ENCODE peak calls at places on chromosomes 11 and 22, in five cellular contexts. N is tibial nerve, H is H9, J is cardiac muscle cell, X is nephron progenitor cell. A is an unnamed sample.

GRCh38 chr11:130070829-130071205 is 1.1 kb downstream of the APLP2 start:
- DNase-seq in N (no peak), H (no peak), J (peak), X (peak), A (no peak)

GRCh38 chr11:61739966-61740365 is 12.5 kb upstream of the MYRF start:
- DNase-seq in N (no peak), H (no peak), J (no peak), X (no peak), A (no peak)

GRCh38 chr11:132490976-132491375 is 1041.3 kb downstream of the OPCML start:
- DNase-seq in N (no peak), H (no peak), J (peak), X (no peak), A (no peak)

GRCh38 chr22:19610518-19611253 is 86.5 kb upstream of the CLDN5 start:
- DNase-seq in N (no peak), H (peak), J (no peak), X (no peak), A (no peak)

GRCh38 chr11:58905716-58906547 is 33.4 kb upstream of the GLYATL1 start:
- DNase-seq in N (peak), H (peak), J (peak), X (peak), A (peak)

GRCh38 chr11:130166457-130166784 is 6.8 kb downstream of the ST14 start:
- DNase-seq in N (no peak), H (no peak), J (peak), X (no peak), A (no peak)

GRCh38 chr11:123480290-123480815 is 50.3 kb downstream of the GRAMD1B start:
- DNase-seq in N (no peak), H (no peak), J (no peak), X (no peak), A (no peak)

GRCh38 chr11:1837171-1838076 is 1.4 kb upstream of the TNNI2 start:
- DNase-seq in N (peak), H (peak), J (peak), X (peak), A (peak)

GRCh38 chr11:2551131-2551530 is 106.3 kb downstream of the KCNQ1 start:
- DNase-seq in N (no peak), H (no peak), J (no peak), X (no peak), A (no peak)

GRCh38 chr11:2898366-2899079 is 12.9 kb upstream of the CDKN1C start:
- DNase-seq in N (peak), H (no peak), J (peak), X (no peak), A (no peak)

GRCh38 chr11:2077061-2077802 is 62.0 kb downstream of the IGF2 start:
- DNase-seq in N (no peak), H (no peak), J (peak), X (no peak), A (no peak)

GRCh38 chr11:76149713-76150112 is 56.6 kb downstream of the WNT11 start:
- DNase-seq in N (no peak), H (no peak), J (no peak), X (no peak), A (no peak)

GRCh38 chr11:105852427-105852826 is 169.6 kb downstream of the MSANTD4 start:
- DNase-seq in N (no peak), H (no peak), J (no peak), X (no peak), A (no peak)

GRCh38 chr11:22875869-22876473 is 15.7 kb upstream of the CCDC179 start:
- DNase-seq in N (peak), H (peak), J (peak), X (peak), A (peak)

GRCh38 chr11:114116357-114116756 is 56.8 kb downstream of the ZBTB16 start:
- DNase-seq in N (no peak), H (no peak), J (no peak), X (no peak), A (no peak)

GRCh38 chr11:2002807-2003206 is 5.2 kb upstream of the H19 start:
- DNase-seq in N (no peak), H (no peak), J (no peak), X (no peak), A (no peak)

GRCh38 chr11:123065634-123066033 is 3.7 kb upstream of the HSPA8 start:
- DNase-seq in N (no peak), H (no peak), J (peak), X (no peak), A (no peak)

GRCh38 chr22:47129902-47130301 is 367.5 kb downstream of the TBC1D22A start:
- DNase-seq in N (no peak), H (no peak), J (no peak), X (no peak), A (peak)

GRCh38 chr11:2734181-2735052 is 34.6 kb upstream of the KCNQ1OT1 start:
- DNase-seq in N (no peak), H (no peak), J (no peak), X (no peak), A (no peak)

GRCh38 chr22:46744581-46744980 is 6.5 kb upstream of the CERK start:
- DNase-seq in N (no peak), H (no peak), J (no peak), X (no peak), A (no peak)

GRCh38 chr22:44710474-44711235 is 8.7 kb downstream of the PRR5 start:
- DNase-seq in N (no peak), H (no peak), J (no peak), X (no peak), A (no peak)

GRCh38 chr22:19149047-19149883 is 827 bp downstream of the GSC2 start:
- DNase-seq in N (no peak), H (peak), J (peak), X (peak), A (peak)

GRCh38 chr22:44179989-44180705 is 578 bp upstream of the PARVG start:
- DNase-seq in N (no peak), H (no peak), J (no peak), X (no peak), A (no peak)

GRCh38 chr22:43482310-43482625 is 70.5 kb downstream of the MPPED1 start:
- DNase-seq in N (no peak), H (no peak), J (no peak), X (no peak), A (no peak)

GRCh38 chr22:32539631-32540449 is 65.2 kb downstream of the FBXO7 start:
- DNase-seq in N (no peak), H (no peak), J (no peak), X (no peak), A (no peak)

GRCh38 chr11:69357458-69358397 is 63.8 kb downstream of the MYEOV start:
- DNase-seq in N (no peak), H (peak), J (no peak), X (no peak), A (no peak)

GRCh38 chr22:29031236-29031982 is 30.2 kb downstream of the C22orf31 start:
- DNase-seq in N (peak), H (peak), J (peak), X (peak), A (no peak)

GRCh38 chr11:94297967-94298576 is 6.3 kb upstream of the IZUMO1R start:
- DNase-seq in N (no peak), H (peak), J (no peak), X (no peak), A (no peak)

GRCh38 chr11:104134760-104135159 is 29.2 kb downstream of the PDGFD start:
- DNase-seq in N (no peak), H (no peak), J (peak), X (no peak), A (no peak)

GRCh38 chr22:36368359-36368983 is 19.3 kb downstream of the MYH9 start:
- DNase-seq in N (no peak), H (peak), J (peak), X (peak), A (no peak)
- TF ChIP-seq CTCF in N (no peak), H (no peak), J (peak), X (no peak), A (no peak)

GRCh38 chr11:762421-763072 is 14.7 kb downstream of the GATD1 start:
- DNase-seq in N (no peak), H (peak), J (peak), X (no peak), A (peak)
- TF ChIP-seq CTCF in N (no peak), H (peak), J (peak), X (no peak), A (peak)

DNA sequence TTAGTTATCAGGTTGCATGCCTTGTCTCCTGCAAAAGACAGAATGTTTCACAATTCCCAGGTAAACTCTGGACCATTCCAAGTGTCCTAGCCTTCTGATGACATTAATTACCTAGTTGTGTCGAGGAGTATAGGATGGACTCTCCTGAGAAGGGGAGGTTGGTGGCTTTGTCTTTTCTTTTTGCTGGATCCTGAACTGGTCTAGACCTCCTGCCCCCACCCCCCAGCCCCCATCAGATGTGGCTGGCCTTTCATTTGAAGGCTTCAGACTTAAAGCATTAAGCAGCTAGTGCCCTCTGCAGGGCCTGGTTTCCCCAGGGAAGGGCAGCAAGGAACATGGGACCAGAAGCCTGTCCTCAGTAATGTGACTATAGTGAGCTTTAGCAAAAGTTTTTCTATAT is 9.7 kb downstream of the MCAM start:
- DNase-seq in N (no peak), H (no peak), J (no peak), X (no peak), A (no peak)
- TF ChIP-seq CTCF in N (no peak), H (peak), J (peak), X (no peak), A (no peak)

GRCh38 chr11:67239795-67240574 is 26.3 kb upstream of the GRK2 start:
- DNase-seq in N (peak), H (peak), J (peak), X (peak), A (peak)
- TF ChIP-seq CTCF in N (peak), H (no peak), J (peak), X (no peak), A (no peak)

GRCh38 chr11:93089474-93090102 is 108.2 kb downstream of the SLC36A4 start:
- DNase-seq in N (peak), H (peak), J (peak), X (no peak), A (no peak)
- TF ChIP-seq CTCF in N (no peak), H (peak), J (peak), X (peak), A (no peak)

DNA sequence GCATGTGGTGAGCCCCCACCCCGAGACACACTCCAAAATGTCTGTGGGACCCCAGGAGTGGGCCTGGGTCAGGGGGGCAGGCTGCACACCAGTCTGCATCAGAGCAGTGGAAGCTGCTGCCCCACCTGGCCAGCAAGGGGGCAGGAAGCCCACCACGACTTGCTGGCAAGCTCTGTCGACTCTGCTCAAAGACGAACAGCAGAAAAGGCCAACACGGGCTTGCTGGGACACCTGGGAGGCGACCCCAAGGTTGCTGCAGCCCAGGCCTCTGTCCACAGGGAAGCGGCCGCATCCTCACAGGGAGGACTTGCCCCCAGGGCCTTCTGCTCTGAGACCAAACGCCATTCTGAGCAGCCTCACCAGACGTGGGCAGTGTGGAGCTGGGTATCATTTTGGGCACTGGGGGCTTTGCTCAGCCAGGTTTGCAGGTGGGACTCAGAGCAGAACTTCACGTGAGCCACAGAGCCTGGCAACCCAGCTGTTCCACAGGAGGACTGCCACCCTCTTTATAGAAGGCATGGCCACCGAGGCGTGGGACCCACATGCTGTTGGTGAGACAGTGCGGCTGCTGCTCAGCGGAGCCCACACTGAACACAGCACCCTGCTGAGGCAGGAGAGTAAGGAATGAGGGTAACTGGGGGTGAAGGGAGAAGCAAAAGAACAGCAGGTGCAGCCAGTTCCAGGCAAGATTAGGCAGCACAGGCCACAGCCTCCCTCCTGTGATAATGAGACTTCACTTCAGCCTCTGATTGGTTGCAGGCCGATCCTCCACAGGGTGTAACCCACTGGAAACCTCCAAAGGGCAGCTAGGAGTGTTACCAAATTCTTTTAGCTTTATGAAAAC is 11.0 kb downstream of the IL17REL start:
- DNase-seq in N (no peak), H (no peak), J (no peak), X (no peak), A (no peak)
- TF ChIP-seq CTCF in N (no peak), H (no peak), J (no peak), X (no peak), A (no peak)